ENCODE peak calls at places on chromosomes 4 and X, in five cellular contexts. I, Y, B, H and W are unnamed samples.

GRCh38 chrX:19616959-19617358 is 101.7 kb upstream of the MAP3K15 start:
- DNase-seq in I (no peak), H (no peak), B (no peak), Y (no peak), W (no peak)

GRCh38 chr4:15917297-15917696 is 21.2 kb downstream of the FGFBP1 start:
- DNase-seq in H (no peak), I (no peak), Y (no peak), B (no peak), W (no peak)

GRCh38 chr4:78624048-78624447 is 72.5 kb downstream of the ANXA3 start:
- DNase-seq in I (peak; percentile 54), H (no peak), B (no peak), Y (no peak), W (no peak)

GRCh38 chr4:112982677-112983076 is 66.8 kb upstream of the ANK2 start:
- DNase-seq in B (no peak), I (no peak), H (no peak), Y (no peak), W (no peak)

GRCh38 chr4:3683744-3684421 is 82.3 kb upstream of the ADRA2C start:
- DNase-seq in Y (no peak), B (peak; percentile 77), H (no peak), I (no peak), W (no peak)

GRCh38 chr4:30840571-30840970 is 120.4 kb downstream of the PCDH7 start:
- DNase-seq in B (no peak), I (no peak), Y (no peak), H (no peak), W (no peak)

GRCh38 chr4:139014391-139015268 is 951 bp upstream of the NOCT start:
- DNase-seq in H (no peak), I (peak; percentile 94), B (no peak), Y (no peak), W (no peak)

GRCh38 chr4:135243960-135244561 is 1042.5 kb upstream of the PABPC4L start:
- DNase-seq in Y (no peak), B (no peak), H (no peak), I (peak; percentile 37), W (no peak)

GRCh38 chr4:43339435-43339834 is 446.9 kb downstream of the GRXCR1 start:
- DNase-seq in B (no peak), H (no peak), I (no peak), Y (no peak), W (no peak)

GRCh38 chr4:38382492-38382891 is 281.5 kb upstream of the KLF3 start:
- DNase-seq in I (peak; percentile 3), Y (no peak), H (no peak), B (no peak), W (no peak)

GRCh38 chrX:13046035-13046851 is 1.8 kb upstream of the FAM9C start:
- DNase-seq in I (no peak), Y (no peak), H (no peak), B (no peak), W (no peak)

GRCh38 chr4:53126099-53126498 is 239.8 kb downstream of the SCFD2 start:
- DNase-seq in I (no peak), H (no peak), B (no peak), Y (no peak), W (no peak)

GRCh38 chr4:72330381-72330780 is 238.6 kb downstream of the ADAMTS3 start:
- DNase-seq in I (no peak), H (no peak), Y (no peak), B (no peak), W (no peak)

GRCh38 chrX:11755724-11756123 is 2.3 kb upstream of the MSL3 start:
- DNase-seq in H (no peak), I (no peak), B (no peak), Y (no peak), W (no peak)

DNA sequence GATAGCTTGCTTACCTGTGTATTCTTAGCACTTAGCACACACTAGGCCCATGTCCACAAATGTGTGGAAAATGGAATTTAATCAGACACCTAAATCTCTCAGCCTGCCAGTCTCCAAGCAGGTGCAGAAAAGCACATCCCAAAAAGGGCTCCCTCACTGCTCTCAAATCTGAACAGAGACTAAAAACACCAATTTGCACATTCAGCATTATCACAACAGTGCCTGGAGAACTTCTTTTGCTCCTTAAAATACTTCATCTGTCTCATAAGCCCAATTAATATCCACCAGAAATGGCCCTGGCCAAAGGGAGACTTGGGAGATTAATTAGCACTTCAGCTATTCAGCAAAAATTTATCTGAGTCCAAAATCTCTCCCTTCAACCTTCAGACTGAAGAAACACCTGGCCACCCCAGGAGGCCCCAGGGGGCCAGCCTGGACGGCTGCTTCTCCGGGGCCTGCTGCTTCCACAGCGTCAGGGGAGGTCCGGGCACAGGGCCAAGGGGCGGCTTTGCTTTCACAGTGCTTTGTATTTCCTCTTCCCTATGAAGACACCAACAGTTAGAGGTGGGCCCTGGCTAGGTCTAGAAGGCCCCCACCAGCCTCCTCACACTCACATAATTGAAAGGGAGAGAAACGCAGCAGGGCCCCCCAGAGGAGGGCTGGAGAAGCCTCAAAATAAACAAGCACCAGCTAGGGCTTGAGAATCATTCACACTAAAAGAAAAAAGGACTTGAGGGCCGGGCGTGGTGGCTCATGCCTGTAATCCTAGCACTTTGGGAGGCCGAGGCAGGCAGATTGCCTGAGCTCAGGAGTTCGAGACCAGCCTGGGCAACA is 18.0 kb downstream of the SCD5 start:
- DNase-seq in I (no peak), Y (no peak), H (no peak), B (no peak), W (no peak)
- H3K27ac ChIP-seq in I (no peak overlapping the region), Y (no peak overlapping the region), H (no peak overlapping the region), B (no peak overlapping the region), W (no peak overlapping the region)

GRCh38 chrX:123964155-123964554 is 2.6 kb downstream of the STAG2 start:
- DNase-seq in Y (no peak), H (no peak), B (no peak), I (peak; percentile 15), W (no peak)
- H3K4me1 ChIP-seq in Y (peaks cover 2% of the 10 kb centered on the region), H (no peaks in the 10 kb centered on the region), B (peaks cover 14% of the 10 kb centered on the region), I (no peaks in the 10 kb centered on the region), W (no peaks in the 10 kb centered on the region)

GRCh38 chrX:572490-573124 is 58.0 kb upstream of the SHOX start:
- DNase-seq in B (no peak), I (no peak), H (no peak), Y (no peak), W (no peak)

GRCh38 chrX:580020-580419 is 50.6 kb upstream of the SHOX start:
- DNase-seq in B (no peak), H (no peak), I (no peak), Y (no peak), W (no peak)

GRCh38 chrX:576904-577303 is 53.7 kb upstream of the SHOX start:
- DNase-seq in B (no peak), H (no peak), I (no peak), Y (no peak), W (no peak)

GRCh38 chrX:574355-574754 is 56.2 kb upstream of the SHOX start:
- DNase-seq in B (no peak), H (no peak), Y (no peak), I (no peak), W (no peak)

DNA sequence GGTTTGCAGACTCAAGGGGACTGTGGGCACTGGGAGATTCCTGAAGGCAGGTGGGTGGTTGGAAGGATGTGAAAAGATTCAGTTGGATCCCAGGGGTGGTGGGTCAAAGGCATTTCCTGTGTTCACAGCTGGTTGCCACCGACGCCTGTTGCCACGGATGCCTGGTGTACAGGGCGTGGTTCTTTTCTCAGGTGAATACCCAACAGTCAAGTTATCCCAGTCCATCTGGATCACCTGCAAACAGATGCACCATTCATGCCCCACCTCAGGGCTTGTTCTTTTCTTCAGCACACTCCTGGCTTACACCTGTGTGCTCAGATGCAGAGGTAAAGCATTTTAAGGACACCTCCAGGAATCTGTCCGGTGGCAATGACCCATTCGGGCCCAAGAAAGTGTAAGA is 55.8 kb upstream of the SHOX start:
- DNase-seq in B (no peak), H (no peak), Y (no peak), I (no peak), W (no peak)
- H3K27ac ChIP-seq in B (no peak overlapping the region), H (no peak overlapping the region), Y (no peak overlapping the region), I (no peak overlapping the region), W (no peak overlapping the region)

GRCh38 chrX:45762699-45763647 is 562.3 kb upstream of the DIPK2B start:
- DNase-seq in Y (no peak), B (no peak), I (no peak), H (no peak), W (no peak)
- H3K4me1 ChIP-seq in Y (peaks cover 23% of the 10 kb centered on the region), B (peaks cover 10% of the 10 kb centered on the region), I (no peaks in the 10 kb centered on the region), H (no peaks in the 10 kb centered on the region), W (no peaks in the 10 kb centered on the region)